ENCODE peak calls at places on chromosomes 5 and 9, in four cellular contexts. One of them, this sample, is unnamed.

GRCh38 chr5:86665984-86666760 is 48.4 kb downstream of the COX7C start:
- DNase-seq in HepG2: no peak
- DNase-seq in GM12878: peak; percentile 21
- DNase-seq in K562: no peak
- DNase-seq in this sample: no peak

GRCh38 chr5:176157656-176158055 is 80.6 kb upstream of the SIMC1 start:
- DNase-seq in K562: no peak
- DNase-seq in HepG2: no peak
- DNase-seq in GM12878: no peak
- DNase-seq in this sample: no peak

GRCh38 chr5:125611541-125611940 is 811.7 kb upstream of the GRAMD2B start:
- DNase-seq in GM12878: no peak
- DNase-seq in HepG2: no peak
- DNase-seq in K562: no peak
- DNase-seq in this sample: no peak

GRCh38 chr9:82170079-82170662 is 181.6 kb downstream of the SPATA31D1 start:
- DNase-seq in GM12878: no peak
- DNase-seq in K562: no peak
- DNase-seq in HepG2: no peak
- DNase-seq in this sample: no peak

GRCh38 chr5:132674671-132675506 is 1.1 kb downstream of the IL4 start:
- DNase-seq in HepG2: peak; percentile 24
- DNase-seq in K562: no peak
- DNase-seq in GM12878: peak; percentile 93
- DNase-seq in this sample: peak; percentile 26

GRCh38 chr5:117236941-117237340 is 662.3 kb upstream of the SEMA6A start:
- DNase-seq in HepG2: no peak
- DNase-seq in K562: no peak
- DNase-seq in GM12878: no peak
- DNase-seq in this sample: no peak

GRCh38 chr5:91339053-91339710 is 43.9 kb downstream of the ARRDC3 start:
- DNase-seq in HepG2: no peak
- DNase-seq in K562: no peak
- DNase-seq in GM12878: no peak
- DNase-seq in this sample: no peak

GRCh38 chr5:11012295-11012694 is 251.3 kb upstream of the DAP start:
- DNase-seq in HepG2: no peak
- DNase-seq in GM12878: no peak
- DNase-seq in K562: no peak
- DNase-seq in this sample: no peak

GRCh38 chr5:20340123-20340522 is 352.1 kb upstream of the CDH18 start:
- DNase-seq in HepG2: no peak
- DNase-seq in K562: no peak
- DNase-seq in GM12878: no peak
- DNase-seq in this sample: no peak

GRCh38 chr9:110320651-110321050 is 17.0 kb downstream of the TXNDC8 start:
- DNase-seq in HepG2: no peak
- DNase-seq in GM12878: no peak
- DNase-seq in K562: no peak
- DNase-seq in this sample: no peak

GRCh38 chr5:32710335-32710858 is 724 bp upstream of the NPR3 start:
- DNase-seq in GM12878: no peak
- DNase-seq in K562: no peak
- DNase-seq in HepG2: no peak
- DNase-seq in this sample: no peak

GRCh38 chr5:150780180-150780692 is 1.7 kb downstream of the SMIM3 start:
- DNase-seq in GM12878: peak; percentile 81
- DNase-seq in HepG2: no peak
- DNase-seq in K562: no peak
- DNase-seq in this sample: no peak

GRCh38 chr5:169980418-169981053 is at the start of gene INSYN2B:
- DNase-seq in K562: peak; percentile 67
- DNase-seq in HepG2: peak; percentile 39
- DNase-seq in GM12878: no peak
- DNase-seq in this sample: peak; percentile 56

GRCh38 chr5:135851186-135851906 is 16.9 kb downstream of the SLC25A48 start:
- DNase-seq in GM12878: no peak
- DNase-seq in HepG2: no peak
- DNase-seq in K562: no peak
- DNase-seq in this sample: no peak

GRCh38 chr9:76401176-76401575 is 7.0 kb upstream of the RFK start:
- DNase-seq in K562: no peak
- DNase-seq in GM12878: no peak
- DNase-seq in HepG2: no peak
- DNase-seq in this sample: no peak

GRCh38 chr9:122445155-122445749 is 32.5 kb downstream of the OR1J1 start:
- DNase-seq in GM12878: no peak
- DNase-seq in HepG2: no peak
- DNase-seq in K562: no peak
- DNase-seq in this sample: no peak

GRCh38 chr5:138824516-138824915 is 50.6 kb downstream of the LRRTM2 start:
- DNase-seq in K562: no peak
- DNase-seq in GM12878: no peak
- DNase-seq in HepG2: no peak
- DNase-seq in this sample: no peak

GRCh38 chr9:136792321-136793062 is 1.3 kb downstream of the TMEM141 start:
- DNase-seq in GM12878: no peak
- DNase-seq in HepG2: no peak
- DNase-seq in K562: no peak
- DNase-seq in this sample: no peak

GRCh38 chr5:72837524-72838096 is 21.1 kb downstream of the TNPO1 start:
- DNase-seq in K562: no peak
- DNase-seq in GM12878: no peak
- DNase-seq in HepG2: no peak
- DNase-seq in this sample: no peak

GRCh38 chr5:173535166-173535975 is 81.1 kb downstream of the BOD1 start:
- DNase-seq in K562: no peak
- DNase-seq in HepG2: no peak
- DNase-seq in GM12878: no peak
- DNase-seq in this sample: no peak

GRCh38 chr5:150065346-150065745 is 21.0 kb downstream of the CSF1R start:
- DNase-seq in GM12878: no peak
- DNase-seq in HepG2: peak; percentile 13
- DNase-seq in K562: peak; percentile 56
- DNase-seq in this sample: no peak

GRCh38 chr5:120769291-120769872 is 305.3 kb downstream of the PRR16 start:
- DNase-seq in HepG2: no peak
- DNase-seq in K562: no peak
- DNase-seq in GM12878: no peak
- DNase-seq in this sample: no peak

GRCh38 chr9:69805962-69806633 is 14.5 kb upstream of the CFAP95 start:
- DNase-seq in GM12878: no peak
- DNase-seq in HepG2: no peak
- DNase-seq in K562: no peak
- DNase-seq in this sample: no peak

GRCh38 chr5:181207214-181207959 is 2.4 kb upstream of the TRIM7 start:
- DNase-seq in GM12878: no peak
- DNase-seq in HepG2: peak; percentile 82
- DNase-seq in K562: peak; percentile 36
- DNase-seq in this sample: peak; percentile 86

GRCh38 chr9:72025956-72026355 is 34.5 kb downstream of the C9orf57 start:
- DNase-seq in GM12878: no peak
- DNase-seq in HepG2: no peak
- DNase-seq in K562: no peak
- DNase-seq in this sample: no peak

GRCh38 chr5:180072556-180072955 is 997 bp upstream of the RNF130 start:
- DNase-seq in K562: no peak
- DNase-seq in HepG2: no peak
- DNase-seq in GM12878: no peak
- DNase-seq in this sample: no peak

GRCh38 chr9:135480942-135481315 is 1.3 kb downstream of the PPP1R26 start:
- DNase-seq in HepG2: no peak
- DNase-seq in K562: no peak
- DNase-seq in GM12878: no peak
- DNase-seq in this sample: no peak

GRCh38 chr9:6226696-6227095 is 11.1 kb downstream of the IL33 start:
- DNase-seq in GM12878: no peak
- DNase-seq in HepG2: no peak
- DNase-seq in K562: no peak
- DNase-seq in this sample: no peak
- TF ChIP-seq SP1 in GM12878: no peak
- TF ChIP-seq SP1 in HepG2: no peak
- TF ChIP-seq SP1 in K562: no peak
- TF ChIP-seq SP1 in this sample: no peak

GRCh38 chr9:38026840-38027527 is 42.0 kb downstream of the SHB start:
- DNase-seq in HepG2: no peak
- DNase-seq in K562: no peak
- DNase-seq in GM12878: no peak
- DNase-seq in this sample: no peak

GRCh38 chr9:38027714-38028113 is 41.3 kb downstream of the SHB start:
- DNase-seq in HepG2: no peak
- DNase-seq in GM12878: no peak
- DNase-seq in K562: no peak
- DNase-seq in this sample: no peak

GRCh38 chr9:38025166-38025565 is 43.9 kb downstream of the SHB start:
- DNase-seq in GM12878: no peak
- DNase-seq in HepG2: no peak
- DNase-seq in K562: no peak
- DNase-seq in this sample: no peak

GRCh38 chr9:38024036-38024681 is 44.9 kb downstream of the SHB start:
- DNase-seq in K562: no peak
- DNase-seq in GM12878: no peak
- DNase-seq in HepG2: peak; percentile 91
- DNase-seq in this sample: no peak

GRCh38 chr9:38026021-38026809 is 42.8 kb downstream of the SHB start:
- DNase-seq in HepG2: peak; percentile 29
- DNase-seq in K562: peak; percentile 62
- DNase-seq in GM12878: no peak
- DNase-seq in this sample: no peak
- TF ChIP-seq REST in HepG2: no peak
- TF ChIP-seq REST in K562: no peak
- TF ChIP-seq REST in GM12878: no peak
- TF ChIP-seq REST in this sample: no peak

DNA sequence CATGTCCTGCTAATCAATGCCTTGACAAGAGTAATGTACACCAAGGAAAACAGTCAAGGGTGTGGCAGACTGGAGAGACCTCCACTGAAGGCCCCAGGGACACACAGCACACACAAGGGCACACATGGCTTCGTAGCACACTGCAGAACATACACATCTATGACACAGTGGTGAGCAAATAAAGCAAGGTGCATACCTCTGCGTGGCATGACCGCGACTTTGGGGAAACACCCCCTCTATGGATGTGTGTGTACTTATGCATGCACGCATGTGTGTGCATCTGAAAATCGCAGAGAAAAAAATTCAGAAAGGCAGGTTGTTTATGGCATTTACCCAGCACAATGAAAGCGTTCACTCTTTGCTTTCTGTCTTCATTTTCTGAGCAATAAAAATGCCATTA is 20.5 kb downstream of the SEMA4D start:
- DNase-seq in HepG2: no peak
- DNase-seq in GM12878: no peak
- DNase-seq in K562: no peak
- DNase-seq in this sample: no peak
- TF ChIP-seq ZBTB33 in HepG2: no peak
- TF ChIP-seq ZBTB33 in GM12878: no peak
- TF ChIP-seq ZBTB33 in K562: no peak
- TF ChIP-seq ZBTB33 in this sample: no peak

DNA sequence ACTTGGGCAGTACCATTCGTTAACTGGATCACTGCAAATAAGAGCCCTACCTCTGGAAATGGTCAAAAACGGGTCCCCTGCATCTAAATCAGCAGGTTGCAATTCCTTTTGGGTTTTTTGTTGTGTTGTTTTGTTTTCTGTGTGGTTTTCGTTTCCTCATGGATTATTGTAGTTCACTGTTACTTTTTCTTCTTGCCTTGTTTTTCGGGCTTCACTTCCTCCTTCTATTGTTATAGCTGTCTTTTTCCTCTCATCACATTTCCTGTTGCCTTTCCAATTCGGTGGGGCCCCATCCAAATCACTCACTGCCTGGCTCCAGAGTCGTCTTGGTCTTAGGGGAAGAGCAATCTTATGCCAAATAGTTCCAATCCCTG is 8.7 kb upstream of the SSBP2 start:
- DNase-seq in HepG2: no peak
- DNase-seq in K562: no peak
- DNase-seq in GM12878: no peak
- DNase-seq in this sample: no peak
- TF ChIP-seq SP1 in HepG2: no peak
- TF ChIP-seq SP1 in K562: no peak
- TF ChIP-seq SP1 in GM12878: no peak
- TF ChIP-seq SP1 in this sample: no peak

DNA sequence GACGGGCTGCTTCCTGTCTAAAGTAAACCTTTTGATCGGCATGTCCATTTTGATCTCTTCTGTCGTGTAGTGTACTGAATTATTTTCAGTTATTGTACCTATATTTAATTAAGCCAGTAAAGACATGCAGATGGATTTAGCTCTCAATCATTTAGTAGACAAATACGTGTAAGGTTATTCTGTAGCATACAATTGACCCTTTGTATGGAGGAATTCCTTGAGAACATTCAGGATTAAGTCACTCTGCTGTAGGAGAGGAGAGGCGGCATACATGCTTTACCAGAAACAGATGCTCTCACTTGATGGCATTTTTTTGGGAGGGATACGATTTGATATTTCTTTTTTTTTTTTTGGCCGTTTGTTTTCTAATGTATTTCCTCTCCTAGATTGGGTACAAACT is 141.0 kb downstream of the PBX3 start:
- DNase-seq in HepG2: no peak
- DNase-seq in K562: no peak
- DNase-seq in GM12878: no peak
- DNase-seq in this sample: no peak
- TF ChIP-seq REST in HepG2: no peak
- TF ChIP-seq REST in K562: no peak
- TF ChIP-seq REST in GM12878: no peak
- TF ChIP-seq REST in this sample: no peak